ENCODE peak calls at places on chromosomes 13 and 19, in eight cellular contexts. Z, N, Q, I, A, H, R and X are unnamed samples.

GRCh38 chr19:56905616-56906015 is 65.1 kb upstream of the PEG3 start:
- DNase-seq in R (no peak), A (no peak), H (no peak), N (no peak), I (no peak), Z (no peak), Q (no peak), X (no peak)

GRCh38 chr19:58033741-58034475 is at the start of gene ZSCAN1:
- DNase-seq in N (peak), A (peak), H (peak), R (no peak), Z (no peak), Q (peak), I (peak), X (peak)

GRCh38 chr13:49082653-49083536 is 107.2 kb downstream of the FNDC3A start:
- DNase-seq in I (peak), Z (no peak), A (no peak), R (no peak), H (no peak), N (no peak), Q (no peak), X (no peak)

GRCh38 chr13:28467886-28468519 is 26.9 kb downstream of the FLT1 start:
- DNase-seq in I (no peak), N (no peak), A (no peak), Q (no peak), R (no peak), H (no peak), Z (no peak), X (no peak)

GRCh38 chr13:97263160-97263559 is 41.0 kb downstream of the MBNL2 start:
- DNase-seq in I (no peak), Z (no peak), R (no peak), A (no peak), N (no peak), Q (no peak), H (no peak), X (no peak)

GRCh38 chr19:12772323-12772722 is 3.0 kb downstream of the HOOK2 start:
- DNase-seq in Q (no peak), Z (no peak), A (no peak), I (no peak), R (no peak), H (no peak), N (no peak), X (no peak)

GRCh38 chr19:1259206-1259872 is 9.8 kb upstream of the CIRBP start:
- DNase-seq in Q (peak), R (peak), Z (peak), I (peak), N (peak), H (peak), A (peak), X (no peak)

GRCh38 chr19:4432918-4433506 is 24.6 kb downstream of the UBXN6 start:
- DNase-seq in Q (no peak), A (no peak), I (no peak), H (no peak), R (no peak), N (no peak), Z (no peak), X (no peak)

GRCh38 chr13:80116107-80116506 is 224.8 kb downstream of the SPRY2 start:
- DNase-seq in A (no peak), H (no peak), Q (no peak), N (no peak), R (no peak), Z (no peak), I (peak), X (no peak)

GRCh38 chr13:35881360-35881759 is 249.8 kb downstream of the DCLK1 start:
- DNase-seq in N (peak), I (peak), Q (no peak), R (no peak), Z (no peak), A (no peak), H (no peak), X (no peak)

GRCh38 chr19:51027126-51027806 is 850 bp upstream of the KLK11 start:
- DNase-seq in I (no peak), A (no peak), H (no peak), Q (no peak), R (no peak), Z (no peak), N (no peak), X (no peak)
- H3K27ac ChIP-seq in I (no peak), A (peak), H (no peak), Q (no peak), R (no peak), Z (no peak), N (no peak), X (peak)

DNA sequence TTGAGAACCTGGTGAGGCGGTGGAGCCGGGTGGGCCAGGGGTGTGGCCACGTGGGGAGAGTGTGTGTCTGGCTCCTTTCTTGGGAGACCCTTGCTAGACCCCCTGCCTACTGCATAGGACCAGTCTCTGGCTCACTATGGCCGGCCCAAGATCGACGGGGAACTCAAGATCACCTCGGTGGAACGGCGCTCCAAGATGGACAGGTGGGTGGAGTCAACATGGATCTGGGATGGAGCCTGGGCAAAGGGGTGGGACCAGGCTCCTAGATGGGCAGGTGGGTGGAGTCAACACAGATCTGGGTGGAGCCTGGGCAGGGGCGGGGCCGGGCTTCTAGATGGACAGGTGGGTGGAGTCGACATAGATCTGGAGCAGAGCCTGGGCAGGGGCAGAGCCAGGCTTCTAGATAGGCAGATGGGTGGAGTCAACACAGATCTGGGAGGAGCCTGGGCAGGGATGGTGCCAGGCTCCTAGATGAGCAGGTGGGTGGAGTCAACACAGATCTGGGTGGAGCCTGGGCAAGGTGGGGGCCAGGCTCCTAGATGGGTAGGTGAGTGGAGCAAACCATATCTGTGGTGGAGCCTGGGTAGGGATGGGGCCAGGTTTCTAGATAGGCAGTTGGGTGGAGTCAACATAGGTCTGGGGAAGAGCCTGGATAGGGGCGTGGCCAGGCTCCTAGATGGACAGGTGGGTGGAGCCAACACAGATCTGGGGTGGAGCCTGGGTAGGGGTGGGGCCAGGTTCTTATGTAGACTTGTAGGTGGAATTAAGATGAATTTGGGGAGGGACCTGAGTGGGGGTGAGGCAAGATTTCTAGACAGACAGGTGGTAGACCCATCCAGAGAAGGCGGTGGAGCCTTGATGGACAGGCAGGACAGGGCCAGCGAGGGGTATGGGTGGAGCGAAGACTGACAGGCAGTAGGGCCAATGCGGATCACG is 56.5 kb downstream of the VAV1 start:
- DNase-seq in H (peak), N (no peak), Q (peak), R (peak), Z (peak), I (peak), A (no peak), X (peak)
- H3K4me3 ChIP-seq in H (no peak), N (no peak), Q (no peak), R (peak), Z (no peak), I (no peak), A (no peak), X (no peak)

DNA sequence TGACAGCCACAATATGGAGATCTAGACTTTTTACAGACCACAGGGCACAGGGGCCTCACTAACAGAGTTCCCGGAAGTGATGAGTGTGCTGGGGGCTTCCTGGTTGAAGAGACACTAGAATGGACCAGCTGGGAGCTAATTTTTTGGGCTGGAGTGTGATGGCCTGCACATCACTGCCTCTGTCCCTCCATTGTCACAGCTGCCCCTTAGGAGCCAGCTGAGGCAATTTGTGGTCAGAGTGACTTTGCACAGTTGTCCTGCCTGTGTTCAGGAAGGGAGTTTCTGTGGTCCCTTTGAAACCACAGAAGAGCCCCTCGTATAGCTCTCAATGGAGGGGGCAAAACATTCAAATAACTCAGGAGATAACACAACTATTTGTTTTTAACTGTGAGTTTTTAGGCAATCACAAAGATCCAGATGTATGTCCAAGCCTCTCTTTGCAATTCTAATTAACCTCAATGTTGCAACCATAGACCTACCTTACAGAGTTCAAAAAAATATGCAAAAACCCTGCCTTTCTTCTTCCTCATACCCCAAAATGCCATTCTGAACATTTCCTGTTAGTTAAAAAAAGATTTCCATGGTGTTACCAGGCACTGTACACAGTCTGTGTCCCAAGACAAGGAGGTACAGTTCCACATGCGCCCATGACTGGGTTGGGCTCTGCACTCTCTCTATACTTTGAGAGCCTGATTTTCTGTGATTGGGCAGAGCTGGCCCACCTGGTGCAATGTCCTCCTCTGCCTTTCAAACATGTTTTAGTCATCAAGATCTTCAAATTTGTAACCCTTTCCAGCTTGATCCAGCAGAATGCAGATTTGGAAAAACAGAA is 2.4 kb downstream of the ALOX5AP start:
- DNase-seq in H (no peak), R (no peak), N (no peak), A (no peak), Q (no peak), Z (no peak), I (no peak), X (no peak)
- H3K27ac ChIP-seq in H (no peak), R (no peak), N (no peak), A (no peak), Q (no peak), Z (peak), I (no peak), X (no peak)

DNA sequence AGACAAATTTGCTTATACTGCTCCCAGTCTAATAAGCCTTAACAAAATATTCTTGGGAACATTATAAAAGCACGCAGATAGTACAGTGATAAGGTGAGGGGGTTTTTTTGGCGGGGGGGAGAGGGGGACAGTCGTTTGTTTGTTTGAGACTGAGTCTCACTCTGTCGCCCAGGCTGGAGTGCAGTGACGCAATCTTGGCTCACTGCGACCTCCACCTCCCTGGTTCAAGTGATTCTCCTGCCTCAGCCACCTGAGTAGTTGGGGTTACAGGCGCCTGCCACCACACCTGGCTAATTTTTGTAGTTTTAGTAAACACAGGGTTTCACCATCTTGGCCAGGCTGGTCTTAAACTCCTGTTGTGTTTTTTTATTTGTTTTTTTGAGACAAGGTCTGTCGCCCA is 203.0 kb upstream of the TSC22D1 start:
- DNase-seq in Q (no peak), A (no peak), N (peak), I (no peak), R (no peak), H (no peak), Z (no peak), X (no peak)
- H3K4me3 ChIP-seq in Q (no peak), A (no peak), N (no peak), I (no peak), R (no peak), H (no peak), Z (no peak), X (no peak)

GRCh38 chr13:113432509-113433270 is 20.6 kb downstream of the ADPRHL1 start:
- DNase-seq in Z (no peak), R (no peak), N (no peak), I (no peak), Q (no peak), A (no peak), H (no peak), X (no peak)
- H3K27ac ChIP-seq in Z (no peak), R (no peak), N (no peak), I (no peak), Q (no peak), A (no peak), H (no peak), X (no peak)

GRCh38 chr13:94966380-94966779 is 254.0 kb upstream of the SOX21 start:
- DNase-seq in I (no peak), Q (no peak), N (no peak), A (no peak), Z (no peak), H (no peak), R (no peak), X (no peak)

GRCh38 chr13:94967183-94968039 is 255.1 kb upstream of the SOX21 start:
- DNase-seq in Z (no peak), R (no peak), N (no peak), A (peak), Q (peak), I (peak), H (no peak), X (no peak)

GRCh38 chr13:94968040-94968756 is 255.9 kb upstream of the SOX21 start:
- DNase-seq in Q (peak), H (no peak), I (peak), A (peak), Z (no peak), R (no peak), N (no peak), X (no peak)

GRCh38 chr13:94972262-94972661 is 259.9 kb upstream of the SOX21 start:
- DNase-seq in R (no peak), N (no peak), A (no peak), Q (no peak), H (no peak), I (no peak), Z (no peak), X (no peak)

GRCh38 chr13:94968757-94969086 is 256.4 kb upstream of the SOX21 start:
- DNase-seq in R (no peak), Q (no peak), Z (no peak), A (no peak), H (no peak), I (no peak), N (no peak), X (no peak)
- H3K4me3 ChIP-seq in R (no peak), Q (no peak), Z (no peak), A (no peak), H (no peak), I (peak), N (no peak), X (no peak)

GRCh38 chr19:3047307-3048189 is 14.7 kb downstream of the TLE5 start:
- DNase-seq in R (peak), Q (peak), H (peak), Z (peak), I (peak), N (peak), A (peak), X (peak)
- H3K27ac ChIP-seq in R (no peak), Q (peak), H (peak), Z (peak), I (no peak), N (peak), A (peak), X (peak)

DNA sequence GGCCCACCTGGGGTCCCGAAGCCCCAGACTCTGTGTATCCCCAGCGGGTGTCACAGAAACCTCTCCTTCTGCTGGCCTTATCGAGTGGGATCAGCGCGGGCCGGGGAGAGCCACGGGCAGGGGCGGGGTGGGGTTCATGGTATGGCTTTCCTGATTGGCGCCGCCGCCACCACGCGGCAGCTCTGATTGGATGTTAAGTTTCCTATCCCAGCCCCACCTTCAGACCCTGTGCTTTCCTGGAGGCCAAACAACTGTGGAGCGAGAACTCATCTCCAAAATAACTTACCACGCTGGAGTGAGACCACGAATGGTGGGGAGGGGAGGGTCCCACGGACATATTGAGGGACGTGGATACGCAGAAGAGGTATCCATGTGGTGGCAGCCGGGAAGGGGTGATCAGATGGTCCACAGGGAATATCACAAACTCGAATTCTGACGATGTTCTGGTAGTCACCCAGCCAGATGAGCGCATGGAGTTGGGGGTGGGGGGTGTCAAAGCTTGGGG is 1.0 kb upstream of the ICAM5 start:
- DNase-seq in Z (no peak), R (peak), Q (no peak), N (no peak), I (peak), A (no peak), H (no peak), X (no peak)
- H3K4me3 ChIP-seq in Z (peak), R (peak), Q (no peak), N (no peak), I (peak), A (no peak), H (peak), X (no peak)

GRCh38 chr19:54017266-54017665 is 25.8 kb downstream of the CACNG6 start:
- DNase-seq in R (no peak), I (peak), A (no peak), Q (no peak), N (no peak), Z (no peak), H (no peak), X (no peak)
- H3K27ac ChIP-seq in R (no peak), I (no peak), A (no peak), Q (no peak), N (no peak), Z (no peak), H (no peak), X (no peak)